ENCODE peak calls at places on chromosomes 6 and 20, in six cellular contexts. One of them, this sample, is unnamed.
A peak's percentile ranks its signal among the peaks of the same experiment; 100 is the strongest.

GRCh38 chr6:2033544-2033943 is 211.9 kb downstream of the GMDS start:
- DNase-seq in ecto neural progenitor cell: no peak
- DNase-seq in naive thymus-derived CD8-positive, alpha-beta T cell: no peak
- DNase-seq in OCI-LY7: no peak
- DNase-seq in stimulated activated naive B cell treated with anti-CD40 and anti-IgM and Interleukin-4, amounts not matched to agents 10 μg/mL and 1 μg/mL and 100 μg/mL, for 72 hours: no peak
- DNase-seq in HEK293T: no peak
- DNase-seq in this sample: no peak

GRCh38 chr6:148905901-148906300 is 159.1 kb downstream of the UST start:
- DNase-seq in ecto neural progenitor cell: no peak
- DNase-seq in naive thymus-derived CD8-positive, alpha-beta T cell: no peak
- DNase-seq in OCI-LY7: no peak
- DNase-seq in stimulated activated naive B cell treated with anti-CD40 and anti-IgM and Interleukin-4, amounts not matched to agents 10 μg/mL and 1 μg/mL and 100 μg/mL, for 72 hours: no peak
- DNase-seq in HEK293T: no peak
- DNase-seq in this sample: no peak

GRCh38 chr6:160789263-160790027 is 87.4 kb downstream of the PLG start:
- DNase-seq in ecto neural progenitor cell: no peak
- DNase-seq in naive thymus-derived CD8-positive, alpha-beta T cell: no peak
- DNase-seq in OCI-LY7: no peak
- DNase-seq in stimulated activated naive B cell treated with anti-CD40 and anti-IgM and Interleukin-4, amounts not matched to agents 10 μg/mL and 1 μg/mL and 100 μg/mL, for 72 hours: no peak
- DNase-seq in HEK293T: no peak
- DNase-seq in this sample: no peak

GRCh38 chr6:54516331-54516730 is 208.1 kb downstream of the TINAG start:
- DNase-seq in ecto neural progenitor cell: no peak
- DNase-seq in naive thymus-derived CD8-positive, alpha-beta T cell: no peak
- DNase-seq in OCI-LY7: no peak
- DNase-seq in stimulated activated naive B cell treated with anti-CD40 and anti-IgM and Interleukin-4, amounts not matched to agents 10 μg/mL and 1 μg/mL and 100 μg/mL, for 72 hours: no peak
- DNase-seq in HEK293T: no peak
- DNase-seq in this sample: no peak

GRCh38 chr6:17865243-17865642 is 122.2 kb downstream of the KIF13A start:
- DNase-seq in ecto neural progenitor cell: no peak
- DNase-seq in naive thymus-derived CD8-positive, alpha-beta T cell: no peak
- DNase-seq in OCI-LY7: no peak
- DNase-seq in stimulated activated naive B cell treated with anti-CD40 and anti-IgM and Interleukin-4, amounts not matched to agents 10 μg/mL and 1 μg/mL and 100 μg/mL, for 72 hours: no peak
- DNase-seq in HEK293T: no peak
- DNase-seq in this sample: no peak

GRCh38 chr6:110541701-110542309 is 65.4 kb upstream of the SLC22A16 start:
- DNase-seq in ecto neural progenitor cell: no peak
- DNase-seq in naive thymus-derived CD8-positive, alpha-beta T cell: no peak
- DNase-seq in OCI-LY7: no peak
- DNase-seq in stimulated activated naive B cell treated with anti-CD40 and anti-IgM and Interleukin-4, amounts not matched to agents 10 μg/mL and 1 μg/mL and 100 μg/mL, for 72 hours: no peak
- DNase-seq in HEK293T: no peak
- DNase-seq in this sample: no peak

GRCh38 chr20:46994341-46994740 is 99.7 kb downstream of the EYA2 start:
- DNase-seq in ecto neural progenitor cell: no peak
- DNase-seq in naive thymus-derived CD8-positive, alpha-beta T cell: no peak
- DNase-seq in OCI-LY7: peak; percentile 87
- DNase-seq in stimulated activated naive B cell treated with anti-CD40 and anti-IgM and Interleukin-4, amounts not matched to agents 10 μg/mL and 1 μg/mL and 100 μg/mL, for 72 hours: peak; percentile 62
- DNase-seq in HEK293T: no peak
- DNase-seq in this sample: no peak

GRCh38 chr6:35090734-35091133 is 50.4 kb downstream of the TCP11 start:
- DNase-seq in ecto neural progenitor cell: no peak
- DNase-seq in naive thymus-derived CD8-positive, alpha-beta T cell: no peak
- DNase-seq in OCI-LY7: no peak
- DNase-seq in stimulated activated naive B cell treated with anti-CD40 and anti-IgM and Interleukin-4, amounts not matched to agents 10 μg/mL and 1 μg/mL and 100 μg/mL, for 72 hours: no peak
- DNase-seq in HEK293T: no peak
- DNase-seq in this sample: no peak

GRCh38 chr20:61253264-61253639 is 1.2 kb downstream of the CDH4 start:
- DNase-seq in ecto neural progenitor cell: peak; percentile 71
- DNase-seq in naive thymus-derived CD8-positive, alpha-beta T cell: no peak
- DNase-seq in OCI-LY7: no peak
- DNase-seq in stimulated activated naive B cell treated with anti-CD40 and anti-IgM and Interleukin-4, amounts not matched to agents 10 μg/mL and 1 μg/mL and 100 μg/mL, for 72 hours: no peak
- DNase-seq in HEK293T: peak; percentile 40
- DNase-seq in this sample: no peak

GRCh38 chr20:53876956-53877355 is 193.4 kb downstream of the BCAS1 start:
- DNase-seq in ecto neural progenitor cell: no peak
- DNase-seq in naive thymus-derived CD8-positive, alpha-beta T cell: no peak
- DNase-seq in OCI-LY7: no peak
- DNase-seq in stimulated activated naive B cell treated with anti-CD40 and anti-IgM and Interleukin-4, amounts not matched to agents 10 μg/mL and 1 μg/mL and 100 μg/mL, for 72 hours: no peak
- DNase-seq in HEK293T: no peak
- DNase-seq in this sample: no peak

GRCh38 chr6:19692506-19693298 is 144.5 kb upstream of the ID4 start:
- DNase-seq in ecto neural progenitor cell: no peak
- DNase-seq in naive thymus-derived CD8-positive, alpha-beta T cell: no peak
- DNase-seq in OCI-LY7: no peak
- DNase-seq in stimulated activated naive B cell treated with anti-CD40 and anti-IgM and Interleukin-4, amounts not matched to agents 10 μg/mL and 1 μg/mL and 100 μg/mL, for 72 hours: no peak
- DNase-seq in HEK293T: no peak
- DNase-seq in this sample: no peak

GRCh38 chr20:48826883-48827771 is 672 bp downstream of the PREX1 start:
- DNase-seq in ecto neural progenitor cell: peak; percentile 79
- DNase-seq in naive thymus-derived CD8-positive, alpha-beta T cell: no peak
- DNase-seq in OCI-LY7: peak; percentile 67
- DNase-seq in stimulated activated naive B cell treated with anti-CD40 and anti-IgM and Interleukin-4, amounts not matched to agents 10 μg/mL and 1 μg/mL and 100 μg/mL, for 72 hours: peak; percentile 37
- DNase-seq in HEK293T: peak; percentile 40
- DNase-seq in this sample: peak; percentile 32

GRCh38 chr20:63750807-63751470 is 11.4 kb downstream of the SLC2A4RG start:
- DNase-seq in ecto neural progenitor cell: no peak
- DNase-seq in naive thymus-derived CD8-positive, alpha-beta T cell: peak; percentile 61
- DNase-seq in OCI-LY7: no peak
- DNase-seq in stimulated activated naive B cell treated with anti-CD40 and anti-IgM and Interleukin-4, amounts not matched to agents 10 μg/mL and 1 μg/mL and 100 μg/mL, for 72 hours: no peak
- DNase-seq in HEK293T: no peak
- DNase-seq in this sample: no peak

GRCh38 chr6:168674595-168674994 is 233.6 kb downstream of the SMOC2 start:
- DNase-seq in ecto neural progenitor cell: peak; percentile 28
- DNase-seq in naive thymus-derived CD8-positive, alpha-beta T cell: no peak
- DNase-seq in OCI-LY7: no peak
- DNase-seq in stimulated activated naive B cell treated with anti-CD40 and anti-IgM and Interleukin-4, amounts not matched to agents 10 μg/mL and 1 μg/mL and 100 μg/mL, for 72 hours: no peak
- DNase-seq in HEK293T: no peak
- DNase-seq in this sample: no peak

GRCh38 chr6:13831623-13832022 is 17.3 kb upstream of the MCUR1 start:
- DNase-seq in ecto neural progenitor cell: no peak
- DNase-seq in naive thymus-derived CD8-positive, alpha-beta T cell: no peak
- DNase-seq in OCI-LY7: no peak
- DNase-seq in stimulated activated naive B cell treated with anti-CD40 and anti-IgM and Interleukin-4, amounts not matched to agents 10 μg/mL and 1 μg/mL and 100 μg/mL, for 72 hours: peak; percentile 40
- DNase-seq in HEK293T: no peak
- DNase-seq in this sample: no peak

GRCh38 chr6:26230336-26230735 is 134.7 kb upstream of the BTN3A2 start:
- DNase-seq in ecto neural progenitor cell: no peak
- DNase-seq in naive thymus-derived CD8-positive, alpha-beta T cell: no peak
- DNase-seq in OCI-LY7: no peak
- DNase-seq in stimulated activated naive B cell treated with anti-CD40 and anti-IgM and Interleukin-4, amounts not matched to agents 10 μg/mL and 1 μg/mL and 100 μg/mL, for 72 hours: no peak
- DNase-seq in HEK293T: no peak
- DNase-seq in this sample: no peak

GRCh38 chr20:44748005-44748370 is 2.3 kb downstream of the KCNK15 start:
- DNase-seq in ecto neural progenitor cell: no peak
- DNase-seq in naive thymus-derived CD8-positive, alpha-beta T cell: no peak
- DNase-seq in OCI-LY7: no peak
- DNase-seq in stimulated activated naive B cell treated with anti-CD40 and anti-IgM and Interleukin-4, amounts not matched to agents 10 μg/mL and 1 μg/mL and 100 μg/mL, for 72 hours: no peak
- DNase-seq in HEK293T: no peak
- DNase-seq in this sample: no peak

GRCh38 chr6:39021779-39022178 is 26.8 kb upstream of the GLP1R start:
- DNase-seq in ecto neural progenitor cell: no peak
- DNase-seq in naive thymus-derived CD8-positive, alpha-beta T cell: no peak
- DNase-seq in OCI-LY7: no peak
- DNase-seq in stimulated activated naive B cell treated with anti-CD40 and anti-IgM and Interleukin-4, amounts not matched to agents 10 μg/mL and 1 μg/mL and 100 μg/mL, for 72 hours: no peak
- DNase-seq in HEK293T: no peak
- DNase-seq in this sample: no peak

GRCh38 chr6:68313911-68314310 is 321.2 kb upstream of the ADGRB3 start:
- DNase-seq in ecto neural progenitor cell: no peak
- DNase-seq in naive thymus-derived CD8-positive, alpha-beta T cell: no peak
- DNase-seq in OCI-LY7: no peak
- DNase-seq in stimulated activated naive B cell treated with anti-CD40 and anti-IgM and Interleukin-4, amounts not matched to agents 10 μg/mL and 1 μg/mL and 100 μg/mL, for 72 hours: no peak
- DNase-seq in HEK293T: no peak
- DNase-seq in this sample: peak; percentile 26

GRCh38 chr20:44089987-44090674 is 96.9 kb downstream of the JPH2 start:
- DNase-seq in ecto neural progenitor cell: no peak
- DNase-seq in naive thymus-derived CD8-positive, alpha-beta T cell: no peak
- DNase-seq in OCI-LY7: peak; percentile 51
- DNase-seq in stimulated activated naive B cell treated with anti-CD40 and anti-IgM and Interleukin-4, amounts not matched to agents 10 μg/mL and 1 μg/mL and 100 μg/mL, for 72 hours: no peak
- DNase-seq in HEK293T: peak; percentile 62
- DNase-seq in this sample: no peak

GRCh38 chr6:134706153-134706552 is 243.7 kb downstream of the ALDH8A1 start:
- DNase-seq in ecto neural progenitor cell: no peak
- DNase-seq in naive thymus-derived CD8-positive, alpha-beta T cell: no peak
- DNase-seq in OCI-LY7: no peak
- DNase-seq in stimulated activated naive B cell treated with anti-CD40 and anti-IgM and Interleukin-4, amounts not matched to agents 10 μg/mL and 1 μg/mL and 100 μg/mL, for 72 hours: no peak
- DNase-seq in HEK293T: no peak
- DNase-seq in this sample: no peak

GRCh38 chr6:97160280-97160679 is 122.7 kb downstream of the MMS22L start:
- DNase-seq in ecto neural progenitor cell: no peak
- DNase-seq in naive thymus-derived CD8-positive, alpha-beta T cell: no peak
- DNase-seq in OCI-LY7: no peak
- DNase-seq in stimulated activated naive B cell treated with anti-CD40 and anti-IgM and Interleukin-4, amounts not matched to agents 10 μg/mL and 1 μg/mL and 100 μg/mL, for 72 hours: no peak
- DNase-seq in HEK293T: no peak
- DNase-seq in this sample: no peak

GRCh38 chr20:10236540-10237533 is 18.2 kb downstream of the SNAP25 start:
- DNase-seq in ecto neural progenitor cell: no peak
- DNase-seq in naive thymus-derived CD8-positive, alpha-beta T cell: no peak
- DNase-seq in OCI-LY7: no peak
- DNase-seq in stimulated activated naive B cell treated with anti-CD40 and anti-IgM and Interleukin-4, amounts not matched to agents 10 μg/mL and 1 μg/mL and 100 μg/mL, for 72 hours: no peak
- DNase-seq in HEK293T: no peak
- DNase-seq in this sample: no peak

GRCh38 chr20:50187403-50188051 is 3.1 kb upstream of the CEBPB start:
- DNase-seq in ecto neural progenitor cell: no peak
- DNase-seq in naive thymus-derived CD8-positive, alpha-beta T cell: no peak
- DNase-seq in OCI-LY7: no peak
- DNase-seq in stimulated activated naive B cell treated with anti-CD40 and anti-IgM and Interleukin-4, amounts not matched to agents 10 μg/mL and 1 μg/mL and 100 μg/mL, for 72 hours: no peak
- DNase-seq in HEK293T: no peak
- DNase-seq in this sample: no peak

GRCh38 chr20:2840967-2841531 is 504 bp downstream of the VPS16 start:
- DNase-seq in ecto neural progenitor cell: peak; percentile 71
- DNase-seq in naive thymus-derived CD8-positive, alpha-beta T cell: no peak
- DNase-seq in OCI-LY7: peak; percentile 33
- DNase-seq in stimulated activated naive B cell treated with anti-CD40 and anti-IgM and Interleukin-4, amounts not matched to agents 10 μg/mL and 1 μg/mL and 100 μg/mL, for 72 hours: no peak
- DNase-seq in HEK293T: peak; percentile 67
- DNase-seq in this sample: peak; percentile 27

GRCh38 chr6:137729866-137730629 is 137.0 kb upstream of the TNFAIP3 start:
- DNase-seq in ecto neural progenitor cell: no peak
- DNase-seq in naive thymus-derived CD8-positive, alpha-beta T cell: no peak
- DNase-seq in OCI-LY7: no peak
- DNase-seq in stimulated activated naive B cell treated with anti-CD40 and anti-IgM and Interleukin-4, amounts not matched to agents 10 μg/mL and 1 μg/mL and 100 μg/mL, for 72 hours: no peak
- DNase-seq in HEK293T: no peak
- DNase-seq in this sample: no peak

GRCh38 chr20:1803216-1804128 is 91.7 kb upstream of the SIRPA start:
- DNase-seq in ecto neural progenitor cell: peak; percentile 80
- DNase-seq in naive thymus-derived CD8-positive, alpha-beta T cell: no peak
- DNase-seq in OCI-LY7: no peak
- DNase-seq in stimulated activated naive B cell treated with anti-CD40 and anti-IgM and Interleukin-4, amounts not matched to agents 10 μg/mL and 1 μg/mL and 100 μg/mL, for 72 hours: peak; percentile 77
- DNase-seq in HEK293T: no peak
- DNase-seq in this sample: peak; percentile 90

This sample was measured in Kasumi-1.